ENCODE peak calls at places on chromosomes 3 and 15, in six cellular contexts. Y is A549, J is transverse colon, I is heart right ventricle, U is prostate gland, C is sigmoid colon. L is an unnamed sample.

GRCh38 chr15:70281811-70282307 is 184.1 kb upstream of the TLE3 start:
- DNase-seq in Y (no peak), J (no peak), I (no peak), U (no peak), C (no peak), L (no peak)

GRCh38 chr15:42707068-42707467 is 29.9 kb downstream of the CDAN1 start:
- DNase-seq in Y (peak; percentile 13), J (no peak), I (no peak), U (peak; percentile 73), C (no peak), L (no peak)

GRCh38 chr15:43133429-43134156 is at the start of gene TMEM62:
- DNase-seq in Y (peak; percentile 73), J (peak; percentile 92), I (peak; percentile 82), U (peak; percentile 69), C (peak; percentile 91), L (peak; percentile 87)

GRCh38 chr3:131535131-131535530 is 32.4 kb upstream of the MRPL3 start:
- DNase-seq in Y (no peak), J (no peak), I (no peak), U (no peak), C (no peak), L (no peak)

GRCh38 chr3:49295489-49296058 is 18.5 kb upstream of the C3orf62 start:
- DNase-seq in Y (peak; percentile 13), J (no peak), I (no peak), U (no peak), C (no peak), L (peak; percentile 29)

GRCh38 chr3:8441969-8442559 is 59.6 kb upstream of the LMCD1 start:
- DNase-seq in Y (peak; percentile 75), J (no peak), I (no peak), U (peak; percentile 19), C (no peak), L (peak; percentile 71)

GRCh38 chr3:69675773-69676660 is 63.2 kb upstream of the MITF start:
- DNase-seq in Y (no peak), J (no peak), I (no peak), U (no peak), C (no peak), L (no peak)

GRCh38 chr15:35092311-35092710 is 7.2 kb upstream of the NANOGP8 start:
- DNase-seq in Y (no peak), J (no peak), I (no peak), U (no peak), C (no peak), L (no peak)

GRCh38 chr3:122797291-122797690 is 2.4 kb downstream of the SLC49A4 start:
- DNase-seq in Y (no peak), J (no peak), I (no peak), U (no peak), C (no peak), L (no peak)

GRCh38 chr3:107468782-107469181 is 54.0 kb upstream of the BBX start:
- DNase-seq in Y (no peak), J (no peak), I (no peak), U (no peak), C (no peak), L (no peak)

GRCh38 chr3:46378426-46378942 is 7.7 kb downstream of the CCR5 start:
- DNase-seq in Y (peak; percentile 45), J (peak; percentile 76), I (peak; percentile 66), U (peak; percentile 24), C (peak; percentile 73), L (peak; percentile 76)

GRCh38 chr3:15256861-15257341 is 50.9 kb downstream of the CAPN7 start:
- DNase-seq in Y (no peak), J (no peak), I (no peak), U (no peak), C (no peak), L (no peak)

GRCh38 chr3:70000563-70001081 is 1.1 kb downstream of the SAMMSON start:
- DNase-seq in Y (no peak), J (no peak), I (no peak), U (no peak), C (no peak), L (no peak)

GRCh38 chr15:80461370-80462060 is 57.3 kb downstream of the ARNT2 start:
- DNase-seq in Y (no peak), J (no peak), I (no peak), U (no peak), C (no peak), L (no peak)

GRCh38 chr3:157248590-157249425 is 88.9 kb upstream of the CCNL1 start:
- DNase-seq in Y (peak; percentile 10), J (no peak), I (peak; percentile 25), U (no peak), C (no peak), L (no peak)

GRCh38 chr15:31270767-31271166 is 55.9 kb upstream of the KLF13 start:
- DNase-seq in Y (no peak), J (peak; percentile 4), I (no peak), U (no peak), C (peak; percentile 52), L (peak; percentile 37)

GRCh38 chr3:22383285-22383684 is 632.3 kb upstream of the ZNF385D start:
- DNase-seq in Y (no peak), J (no peak), I (no peak), U (no peak), C (no peak), L (no peak)

GRCh38 chr3:55127565-55127964 is 199.7 kb upstream of the LRTM1 start:
- DNase-seq in Y (no peak), J (no peak), I (no peak), U (no peak), C (no peak), L (no peak)

GRCh38 chr15:63507878-63508818 is 3.8 kb downstream of the USP3 start:
- DNase-seq in Y (no peak), J (no peak), I (no peak), U (no peak), C (no peak), L (no peak)

GRCh38 chr15:82113116-82113715 is 67.4 kb upstream of the MEX3B start:
- DNase-seq in Y (no peak), J (no peak), I (no peak), U (no peak), C (no peak), L (no peak)

GRCh38 chr15:39735120-39735717 is 47.4 kb downstream of the FSIP1 start:
- DNase-seq in Y (no peak), J (peak; percentile 52), I (no peak), U (no peak), C (no peak), L (no peak)

GRCh38 chr3:24264748-24265158 is 229.9 kb downstream of the THRB start:
- DNase-seq in Y (peak; percentile 49), J (no peak), I (no peak), U (no peak), C (no peak), L (peak; percentile 53)

GRCh38 chr3:14913071-14913925 is 34.1 kb upstream of the NR2C2 start:
- DNase-seq in Y (no peak), J (no peak), I (no peak), U (no peak), C (no peak), L (no peak)

GRCh38 chr3:150913174-150913922 is 8.1 kb upstream of the MINDY4B start:
- DNase-seq in Y (no peak), J (no peak), I (no peak), U (no peak), C (no peak), L (no peak)

GRCh38 chr3:112685435-112685834 is 44.5 kb upstream of the CCDC80 start:
- DNase-seq in Y (no peak), J (no peak), I (no peak), U (no peak), C (no peak), L (no peak)

GRCh38 chr3:142951814-142952213 is 11.7 kb downstream of the PAQR9 start:
- DNase-seq in Y (no peak), J (no peak), I (no peak), U (no peak), C (no peak), L (no peak)

GRCh38 chr3:108133858-108134554 is 43.2 kb upstream of the CD47 start:
- DNase-seq in Y (no peak), J (no peak), I (no peak), U (no peak), C (no peak), L (no peak)

GRCh38 chr15:85750319-85750806 is 44.4 kb downstream of the KLHL25 start:
- DNase-seq in Y (no peak), J (peak; percentile 33), I (peak; percentile 80), U (peak; percentile 48), C (peak; percentile 90), L (no peak)
- H3K4me3 ChIP-seq in Y (no peak overlapping the region), J (no peak overlapping the region), I (peak overlapping the region; percentile 8), U (peak overlapping the region; percentile 1), C (peak overlapping the region; percentile 23), L (no peak overlapping the region)

DNA sequence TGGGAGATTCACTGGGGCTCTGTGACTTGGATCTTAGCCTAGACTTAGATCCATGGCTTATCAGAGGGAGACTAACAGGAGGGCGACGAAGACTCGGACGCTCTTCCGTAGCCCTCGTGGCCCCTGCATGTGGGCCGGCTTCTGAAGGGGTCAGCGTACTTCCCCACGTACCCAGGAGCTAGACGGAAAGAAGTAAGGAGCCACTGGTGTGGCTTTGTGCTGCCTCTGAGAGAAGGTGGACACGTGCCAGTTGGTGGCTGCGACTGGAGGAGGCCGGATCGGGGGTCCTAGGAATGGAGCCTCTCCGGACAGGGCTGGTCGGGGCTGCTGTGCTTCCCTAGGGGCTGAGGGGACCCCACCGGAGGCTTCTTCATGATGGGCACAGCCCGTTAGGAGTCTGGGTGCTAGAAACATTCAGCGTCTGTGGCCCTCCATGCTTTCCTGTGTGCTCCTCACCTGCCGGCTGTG is 1.0 kb downstream of the NRROS start:
- DNase-seq in Y (no peak), J (no peak), I (no peak), U (no peak), C (no peak), L (no peak)
- H3K4me3 ChIP-seq in Y (no peak overlapping the region), J (no peak overlapping the region), I (peak overlapping the region; percentile 66), U (no peak overlapping the region), C (peak overlapping the region; percentile 45), L (no peak overlapping the region)

DNA sequence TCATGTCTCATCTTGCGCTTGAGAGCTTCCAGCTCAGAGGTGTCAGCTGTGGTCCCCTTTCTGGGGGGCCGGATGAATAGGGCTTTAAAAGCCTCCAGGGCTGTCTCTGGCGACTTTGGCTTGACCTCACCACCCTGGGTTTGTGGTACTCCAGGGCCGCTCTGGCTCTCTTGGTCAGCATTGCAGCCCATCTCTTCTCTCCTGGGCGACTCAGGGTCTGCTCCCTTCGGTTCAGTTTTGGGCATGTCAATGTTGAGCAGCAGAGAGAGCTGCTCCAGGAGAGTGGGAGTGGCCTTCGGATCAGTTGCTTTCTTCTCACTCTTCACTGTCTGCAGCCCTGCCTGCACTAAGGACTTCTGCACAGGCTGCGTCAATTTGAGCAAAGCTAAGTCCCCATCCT is 127.9 kb downstream of the FMN1 start:
- DNase-seq in Y (no peak), J (peak; percentile 27), I (no peak), U (no peak), C (no peak), L (no peak)
- H3K4me3 ChIP-seq in Y (no peak overlapping the region), J (no peak overlapping the region), I (no peak overlapping the region), U (no peak overlapping the region), C (no peak overlapping the region), L (no peak overlapping the region)

GRCh38 chr3:25652921-25653320 is 11.8 kb downstream of the TOP2B start:
- DNase-seq in Y (no peak), J (no peak), I (no peak), U (no peak), C (no peak), L (no peak)
- H3K4me3 ChIP-seq in Y (no peak overlapping the region), J (no peak overlapping the region), I (no peak overlapping the region), U (no peak overlapping the region), C (no peak overlapping the region), L (no peak overlapping the region)

L was measured in Caco-2.